ENCODE peak calls at places on chromosomes 13 and 19, in five cellular contexts. One of them, this sample, is unnamed.

GRCh38 chr19:20558011-20558410 is 7.6 kb downstream of the ZNF737 start:
- DNase-seq in brain microvascular endothelial cell: no peak
- DNase-seq in H1: no peak
- DNase-seq in SJSA1: no peak
- DNase-seq in body of pancreas: peak; percentile 46
- DNase-seq in this sample: no peak

GRCh38 chr19:48969276-48970138 is 4.4 kb downstream of the FTL start:
- DNase-seq in H1: no peak
- DNase-seq in SJSA1: no peak
- DNase-seq in body of pancreas: no peak
- DNase-seq in brain microvascular endothelial cell: no peak
- DNase-seq in this sample: no peak

GRCh38 chr19:31139871-31140505 is 209.2 kb downstream of the TSHZ3 start:
- DNase-seq in body of pancreas: no peak
- DNase-seq in SJSA1: peak; percentile 72
- DNase-seq in H1: no peak
- DNase-seq in brain microvascular endothelial cell: peak; percentile 85
- DNase-seq in this sample: peak; percentile 74

GRCh38 chr13:21071894-21072293 is 10.5 kb upstream of the LATS2 start:
- DNase-seq in body of pancreas: no peak
- DNase-seq in SJSA1: no peak
- DNase-seq in H1: no peak
- DNase-seq in brain microvascular endothelial cell: no peak
- DNase-seq in this sample: no peak

GRCh38 chr19:46303702-46304397 is 7.0 kb downstream of the HIF3A start:
- DNase-seq in H1: peak; percentile 94
- DNase-seq in brain microvascular endothelial cell: peak; percentile 85
- DNase-seq in SJSA1: no peak
- DNase-seq in body of pancreas: peak; percentile 75
- DNase-seq in this sample: no peak

GRCh38 chr13:92097337-92097903 is 699.0 kb downstream of the GPC5 start:
- DNase-seq in brain microvascular endothelial cell: no peak
- DNase-seq in SJSA1: no peak
- DNase-seq in body of pancreas: no peak
- DNase-seq in H1: no peak
- DNase-seq in this sample: peak; percentile 78

GRCh38 chr19:10283786-10284540 is 2.8 kb upstream of the ICAM4 start:
- DNase-seq in brain microvascular endothelial cell: no peak
- DNase-seq in SJSA1: no peak
- DNase-seq in body of pancreas: no peak
- DNase-seq in H1: no peak
- DNase-seq in this sample: no peak

GRCh38 chr13:26074706-26075105 is 22.9 kb upstream of the SHISA2 start:
- DNase-seq in H1: no peak
- DNase-seq in SJSA1: peak; percentile 70
- DNase-seq in brain microvascular endothelial cell: peak; percentile 51
- DNase-seq in body of pancreas: no peak
- DNase-seq in this sample: no peak

GRCh38 chr13:36764536-36764935 is 54.5 kb upstream of the RFXAP start:
- DNase-seq in H1: no peak
- DNase-seq in brain microvascular endothelial cell: no peak
- DNase-seq in SJSA1: no peak
- DNase-seq in body of pancreas: no peak
- DNase-seq in this sample: no peak

GRCh38 chr13:111411186-111411858 is 90.9 kb downstream of the TEX29 start:
- DNase-seq in H1: no peak
- DNase-seq in SJSA1: no peak
- DNase-seq in body of pancreas: no peak
- DNase-seq in brain microvascular endothelial cell: no peak
- DNase-seq in this sample: no peak

GRCh38 chr13:19882231-19882630 is 18.8 kb upstream of the ZMYM5 start:
- DNase-seq in brain microvascular endothelial cell: no peak
- DNase-seq in SJSA1: no peak
- DNase-seq in H1: no peak
- DNase-seq in body of pancreas: no peak
- DNase-seq in this sample: no peak

GRCh38 chr13:41411536-41411935 is 45.8 kb upstream of the RGCC start:
- DNase-seq in SJSA1: peak; percentile 18
- DNase-seq in H1: no peak
- DNase-seq in body of pancreas: no peak
- DNase-seq in brain microvascular endothelial cell: peak; percentile 62
- DNase-seq in this sample: no peak

GRCh38 chr13:97505022-97505421 is 71.1 kb downstream of the RAP2A start:
- DNase-seq in body of pancreas: no peak
- DNase-seq in SJSA1: no peak
- DNase-seq in brain microvascular endothelial cell: no peak
- DNase-seq in H1: no peak
- DNase-seq in this sample: no peak

GRCh38 chr13:40366119-40366518 is 300.3 kb downstream of the FOXO1 start:
- DNase-seq in SJSA1: no peak
- DNase-seq in H1: no peak
- DNase-seq in body of pancreas: no peak
- DNase-seq in brain microvascular endothelial cell: no peak
- DNase-seq in this sample: no peak

GRCh38 chr13:99908129-99908805 is 63.3 kb downstream of the ZIC5 start:
- DNase-seq in H1: no peak
- DNase-seq in SJSA1: no peak
- DNase-seq in brain microvascular endothelial cell: no peak
- DNase-seq in body of pancreas: peak; percentile 74
- DNase-seq in this sample: no peak

GRCh38 chr13:44648392-44649117 is 72.4 kb upstream of the TSC22D1 start:
- DNase-seq in brain microvascular endothelial cell: no peak
- DNase-seq in H1: no peak
- DNase-seq in SJSA1: no peak
- DNase-seq in body of pancreas: no peak
- DNase-seq in this sample: no peak

GRCh38 chr13:108963846-108964600 is 334.6 kb downstream of the MYO16 start:
- DNase-seq in body of pancreas: no peak
- DNase-seq in H1: no peak
- DNase-seq in SJSA1: no peak
- DNase-seq in brain microvascular endothelial cell: peak; percentile 53
- DNase-seq in this sample: no peak

GRCh38 chr13:93882086-93882651 is 597.3 kb downstream of the DCT start:
- DNase-seq in H1: no peak
- DNase-seq in body of pancreas: no peak
- DNase-seq in SJSA1: no peak
- DNase-seq in brain microvascular endothelial cell: no peak
- DNase-seq in this sample: no peak

GRCh38 chr19:39403331-39404312 is 3.0 kb upstream of the ZFP36 start:
- DNase-seq in H1: peak; percentile 78
- DNase-seq in brain microvascular endothelial cell: peak; percentile 98
- DNase-seq in SJSA1: peak; percentile 95
- DNase-seq in body of pancreas: peak; percentile 81
- DNase-seq in this sample: peak; percentile 92

GRCh38 chr19:41407271-41407670 is 9.7 kb downstream of the BCKDHA start:
- DNase-seq in SJSA1: no peak
- DNase-seq in brain microvascular endothelial cell: no peak
- DNase-seq in body of pancreas: no peak
- DNase-seq in H1: no peak
- DNase-seq in this sample: no peak

GRCh38 chr19:12800873-12801465 is 631 bp downstream of the PRDX2 start:
- DNase-seq in H1: no peak
- DNase-seq in brain microvascular endothelial cell: no peak
- DNase-seq in SJSA1: no peak
- DNase-seq in body of pancreas: peak; percentile 52
- DNase-seq in this sample: no peak

GRCh38 chr19:51094696-51095279 is 12.1 kb upstream of the KLK14 start:
- DNase-seq in body of pancreas: peak; percentile 54
- DNase-seq in brain microvascular endothelial cell: no peak
- DNase-seq in H1: no peak
- DNase-seq in SJSA1: peak; percentile 17
- DNase-seq in this sample: no peak

GRCh38 chr19:12938536-12939291 is at the start of gene CALR:
- DNase-seq in body of pancreas: peak; percentile 52
- DNase-seq in H1: no peak
- DNase-seq in brain microvascular endothelial cell: no peak
- DNase-seq in SJSA1: no peak
- DNase-seq in this sample: no peak

GRCh38 chr19:49196527-49197240 is 39.1 kb downstream of the TRPM4 start:
- DNase-seq in body of pancreas: no peak
- DNase-seq in H1: no peak
- DNase-seq in brain microvascular endothelial cell: no peak
- DNase-seq in SJSA1: no peak
- DNase-seq in this sample: no peak

GRCh38 chr13:50015263-50015662 is at the start of gene KCNRG:
- DNase-seq in brain microvascular endothelial cell: no peak
- DNase-seq in SJSA1: no peak
- DNase-seq in body of pancreas: no peak
- DNase-seq in H1: no peak
- DNase-seq in this sample: no peak

GRCh38 chr13:89029062-89029461 is 1357.9 kb downstream of the SLITRK5 start:
- DNase-seq in brain microvascular endothelial cell: no peak
- DNase-seq in body of pancreas: no peak
- DNase-seq in SJSA1: no peak
- DNase-seq in H1: no peak
- DNase-seq in this sample: no peak

GRCh38 chr13:76965759-76966421 is 17.6 kb downstream of the ACOD1 start:
- DNase-seq in body of pancreas: no peak
- DNase-seq in brain microvascular endothelial cell: peak; percentile 62
- DNase-seq in SJSA1: no peak
- DNase-seq in H1: no peak
- DNase-seq in this sample: no peak

GRCh38 chr13:34256236-34256635 is 438.3 kb downstream of the RFC3 start:
- DNase-seq in body of pancreas: no peak
- DNase-seq in brain microvascular endothelial cell: no peak
- DNase-seq in H1: no peak
- DNase-seq in SJSA1: no peak
- DNase-seq in this sample: no peak

GRCh38 chr13:99686944-99687382 is 185.7 kb downstream of the TM9SF2 start:
- DNase-seq in body of pancreas: no peak
- DNase-seq in brain microvascular endothelial cell: peak; percentile 6
- DNase-seq in H1: peak; percentile 84
- DNase-seq in SJSA1: no peak
- DNase-seq in this sample: no peak

GRCh38 chr19:40592170-40592569 is 9.0 kb upstream of the LTBP4 start:
- DNase-seq in H1: no peak
- DNase-seq in SJSA1: no peak
- DNase-seq in body of pancreas: no peak
- DNase-seq in brain microvascular endothelial cell: peak; percentile 71
- DNase-seq in this sample: no peak

GRCh38 chr19:31231181-31231580 is 118.1 kb downstream of the TSHZ3 start:
- DNase-seq in body of pancreas: no peak
- DNase-seq in SJSA1: no peak
- DNase-seq in H1: no peak
- DNase-seq in brain microvascular endothelial cell: no peak
- DNase-seq in this sample: no peak

GRCh38 chr13:97136418-97136817 is 85.7 kb upstream of the MBNL2 start:
- DNase-seq in H1: no peak
- DNase-seq in SJSA1: no peak
- DNase-seq in brain microvascular endothelial cell: no peak
- DNase-seq in body of pancreas: no peak
- DNase-seq in this sample: no peak

GRCh38 chr13:98450495-98451167 is 126.3 kb downstream of the STK24 start:
- DNase-seq in SJSA1: no peak
- DNase-seq in body of pancreas: no peak
- DNase-seq in brain microvascular endothelial cell: no peak
- DNase-seq in H1: no peak
- DNase-seq in this sample: no peak

GRCh38 chr19:5947435-5947834 is 30.5 kb downstream of the RANBP3 start:
- DNase-seq in body of pancreas: no peak
- DNase-seq in SJSA1: no peak
- DNase-seq in H1: no peak
- DNase-seq in brain microvascular endothelial cell: peak; percentile 57
- DNase-seq in this sample: no peak

GRCh38 chr19:55958356-55958755 is 10.7 kb downstream of the NLRP8 start:
- DNase-seq in body of pancreas: no peak
- DNase-seq in brain microvascular endothelial cell: no peak
- DNase-seq in SJSA1: no peak
- DNase-seq in H1: no peak
- DNase-seq in this sample: no peak
- H3K4me3 ChIP-seq in body of pancreas: no peak overlapping the region
- H3K4me3 ChIP-seq in brain microvascular endothelial cell: no peak overlapping the region
- H3K4me3 ChIP-seq in SJSA1: no peak overlapping the region
- H3K4me3 ChIP-seq in H1: no peak overlapping the region
- H3K4me3 ChIP-seq in this sample: no peak overlapping the region

DNA sequence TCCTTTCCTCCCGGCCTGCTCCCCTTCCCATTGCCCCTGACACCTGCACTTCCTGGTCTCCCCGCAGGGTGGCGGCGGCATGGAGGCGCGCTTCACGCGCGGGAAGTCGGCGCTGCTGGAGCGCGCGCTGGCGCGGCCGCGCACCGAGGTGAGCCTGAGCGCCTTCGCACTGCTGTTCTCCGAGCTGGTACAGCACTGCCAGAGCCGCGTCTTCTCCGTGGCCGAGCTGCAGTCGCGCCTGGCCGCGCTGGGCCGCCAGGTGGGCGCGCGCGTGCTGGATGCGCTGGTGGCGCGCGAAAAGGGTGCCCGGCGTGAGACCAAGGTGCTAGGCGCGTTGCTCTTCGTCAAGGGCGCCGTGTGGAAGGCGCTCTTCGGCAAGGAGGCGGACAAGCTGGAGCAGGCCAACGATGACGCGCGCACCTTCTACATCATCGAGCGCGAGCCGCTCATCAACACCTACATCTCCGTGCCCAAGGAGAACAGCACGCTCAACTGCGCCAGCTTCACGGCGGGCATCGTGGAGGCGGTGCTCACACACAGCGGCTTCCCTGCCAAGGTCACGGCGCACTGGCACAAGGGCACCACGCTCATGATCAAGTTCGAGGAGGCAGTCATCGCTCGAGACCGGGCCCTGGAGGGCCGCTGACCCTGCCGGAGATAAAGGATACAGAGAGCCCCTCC is 1.7 kb downstream of the TRAPPC5 start:
- DNase-seq in H1: no peak
- DNase-seq in body of pancreas: no peak
- DNase-seq in SJSA1: no peak
- DNase-seq in brain microvascular endothelial cell: no peak
- DNase-seq in this sample: no peak
- H3K4me3 ChIP-seq in H1: peak overlapping the region; percentile 8
- H3K4me3 ChIP-seq in body of pancreas: no peak overlapping the region
- H3K4me3 ChIP-seq in SJSA1: no peak overlapping the region
- H3K4me3 ChIP-seq in brain microvascular endothelial cell: peak overlapping the region; percentile 91
- H3K4me3 ChIP-seq in this sample: peak overlapping the region; percentile 87

GRCh38 chr13:48560657-48561337 is 27.9 kb upstream of the RCBTB2 start:
- DNase-seq in brain microvascular endothelial cell: no peak
- DNase-seq in H1: no peak
- DNase-seq in SJSA1: no peak
- DNase-seq in body of pancreas: no peak
- DNase-seq in this sample: no peak
- H3K4me3 ChIP-seq in brain microvascular endothelial cell: no peak overlapping the region
- H3K4me3 ChIP-seq in H1: no peak overlapping the region
- H3K4me3 ChIP-seq in SJSA1: no peak overlapping the region
- H3K4me3 ChIP-seq in body of pancreas: no peak overlapping the region
- H3K4me3 ChIP-seq in this sample: no peak overlapping the region

GRCh38 chr13:101624981-101625380 is 172.5 kb downstream of the ITGBL1 start:
- DNase-seq in H1: no peak
- DNase-seq in SJSA1: no peak
- DNase-seq in body of pancreas: no peak
- DNase-seq in brain microvascular endothelial cell: no peak
- DNase-seq in this sample: no peak

GRCh38 chr13:101624210-101624922 is 171.9 kb downstream of the ITGBL1 start:
- DNase-seq in H1: no peak
- DNase-seq in brain microvascular endothelial cell: no peak
- DNase-seq in body of pancreas: no peak
- DNase-seq in SJSA1: peak; percentile 38
- DNase-seq in this sample: no peak

GRCh38 chr13:101626925-101627555 is 174.6 kb downstream of the ITGBL1 start:
- DNase-seq in H1: no peak
- DNase-seq in body of pancreas: no peak
- DNase-seq in SJSA1: peak; percentile 32
- DNase-seq in brain microvascular endothelial cell: no peak
- DNase-seq in this sample: no peak

GRCh38 chr13:101628900-101629299 is 176.4 kb downstream of the ITGBL1 start:
- DNase-seq in SJSA1: no peak
- DNase-seq in H1: no peak
- DNase-seq in body of pancreas: no peak
- DNase-seq in brain microvascular endothelial cell: no peak
- DNase-seq in this sample: no peak

GRCh38 chr13:101627556-101627943 is 175.1 kb downstream of the ITGBL1 start:
- DNase-seq in SJSA1: peak; percentile 27
- DNase-seq in H1: no peak
- DNase-seq in brain microvascular endothelial cell: no peak
- DNase-seq in body of pancreas: no peak
- DNase-seq in this sample: no peak
- H3K4me3 ChIP-seq in SJSA1: peak overlapping the region; percentile 17
- H3K4me3 ChIP-seq in H1: no peak overlapping the region
- H3K4me3 ChIP-seq in brain microvascular endothelial cell: no peak overlapping the region
- H3K4me3 ChIP-seq in body of pancreas: no peak overlapping the region
- H3K4me3 ChIP-seq in this sample: no peak overlapping the region

This sample was measured in retinal pigment epithelial cell.